ENCODE peak calls at places on chromosomes 6 and 20, in six cellular contexts. H is H1, Y is K562, U is GM12878, P is HepG2, J is GM12892. B is an unnamed sample.

GRCh38 chr6:117326396-117326795 is 61.0 kb downstream of the VGLL2 start:
- DNase-seq in U (no peak), H (no peak), J (no peak), Y (no peak), P (no peak), B (no peak)

GRCh38 chr20:20364016-20364746 is 3.7 kb upstream of the INSM1 start:
- DNase-seq in J (no peak), H (peak; percentile 84), U (no peak), Y (no peak), P (no peak), B (no peak)

GRCh38 chr20:10603378-10603777 is 70.4 kb downstream of the JAG1 start:
- DNase-seq in P (no peak), J (no peak), U (no peak), H (no peak), Y (no peak), B (no peak)

GRCh38 chr20:26276811-26277210 is 580.2 kb upstream of the ZNF337 start:
- DNase-seq in Y (no peak), P (no peak), J (no peak), H (peak; percentile 45), U (no peak), B (no peak)

GRCh38 chr6:95581073-95581472 is 3.7 kb downstream of the MANEA start:
- DNase-seq in H (no peak), J (no peak), Y (no peak), P (no peak), U (no peak), B (no peak)

GRCh38 chr6:31750411-31751022 is 10.7 kb downstream of the MSH5 start:
- DNase-seq in P (no peak), H (no peak), U (no peak), J (no peak), Y (no peak), B (no peak)

GRCh38 chr20:23349338-23350006 is 1.1 kb upstream of the NXT1 start:
- DNase-seq in P (no peak), U (no peak), Y (peak; percentile 19), J (no peak), H (no peak), B (no peak)

GRCh38 chr6:148761532-148761951 is 14.7 kb downstream of the UST start:
- DNase-seq in J (no peak), U (no peak), P (no peak), Y (no peak), H (no peak), B (no peak)

GRCh38 chr6:118789419-118789818 is 104.5 kb upstream of the ASF1A start:
- DNase-seq in U (no peak), P (no peak), H (no peak), J (no peak), Y (no peak), B (no peak)

DNA sequence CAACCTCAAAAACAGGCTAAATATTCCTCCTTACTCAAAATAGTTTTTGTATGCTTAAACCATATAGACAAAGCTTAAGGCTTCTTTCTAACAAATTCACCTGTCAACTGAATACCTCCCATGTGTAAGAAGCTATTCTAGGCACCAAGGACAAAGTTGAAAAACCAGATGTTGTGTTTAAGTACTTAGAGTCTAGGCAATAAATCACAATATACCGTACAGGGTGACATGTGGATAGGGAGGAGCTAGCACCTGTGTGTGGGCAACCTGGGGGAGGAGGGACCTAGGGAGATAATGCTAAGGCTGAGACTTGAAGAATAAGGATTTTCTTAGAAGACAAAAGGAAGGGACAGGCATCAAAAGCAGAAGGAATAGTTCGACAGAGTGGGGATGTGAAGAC is 123.5 kb downstream of the LMBRD1 start:
- DNase-seq in U (no peak), Y (peak; percentile 7), H (no peak), P (no peak), J (no peak), B (no peak)
- TF ChIP-seq TAF1 in U (no peak), Y (no peak), H (no peak), P (no peak), J (no peak), B (no peak)

GRCh38 chr20:31720486-31721407 is 1.9 kb downstream of the BCL2L1 start:
- DNase-seq in P (peak; percentile 94), Y (peak; percentile 3), J (no peak), U (no peak), H (no peak), B (no peak)
- TF ChIP-seq POLR2A in P (peak; percentile 86), Y (no peak), J (no peak), U (no peak), H (no peak), B (no peak)

GRCh38 chr6:160991411-160992322 is at the start of gene MAP3K4:
- DNase-seq in H (peak; percentile 86), J (peak; percentile 59), P (peak; percentile 62), Y (peak; percentile 93), U (no peak), B (peak; percentile 62)

GRCh38 chr6:160995271-160995670 is 3.7 kb downstream of the MAP3K4 start:
- DNase-seq in P (no peak), J (no peak), Y (no peak), U (no peak), H (no peak), B (no peak)

GRCh38 chr6:160996316-160996715 is 4.7 kb downstream of the MAP3K4 start:
- DNase-seq in H (no peak), J (no peak), U (no peak), Y (no peak), P (no peak), B (no peak)

GRCh38 chr6:160990847-160991410 is 640 bp upstream of the MAP3K4 start:
- DNase-seq in U (no peak), J (no peak), Y (no peak), P (no peak), H (no peak), B (no peak)

GRCh38 chr6:160992323-160993314 is 1.1 kb downstream of the MAP3K4 start:
- DNase-seq in H (peak; percentile 71), U (no peak), P (peak; percentile 79), J (no peak), Y (peak; percentile 86), B (no peak)
- TF ChIP-seq POLR2AphosphoS5 in H (peak; percentile 88), U (no peak), P (no peak), J (no peak), Y (no peak), B (peak; percentile 39)

GRCh38 chr20:47028487-47028886 is 133.8 kb downstream of the EYA2 start:
- DNase-seq in Y (no peak), J (no peak), P (no peak), U (no peak), H (no peak), B (no peak)

GRCh38 chr20:47030271-47030810 is 135.7 kb downstream of the EYA2 start:
- DNase-seq in P (no peak), J (no peak), H (no peak), U (no peak), Y (no peak), B (no peak)

GRCh38 chr20:47031028-47031427 is 136.4 kb downstream of the EYA2 start:
- DNase-seq in H (no peak), Y (no peak), U (no peak), P (no peak), J (no peak), B (no peak)

GRCh38 chr20:47031821-47032220 is 137.2 kb downstream of the EYA2 start:
- DNase-seq in J (no peak), U (no peak), P (no peak), Y (no peak), H (no peak), B (no peak)

GRCh38 chr20:47029845-47030244 is 135.2 kb downstream of the EYA2 start:
- DNase-seq in H (no peak), J (no peak), U (no peak), Y (no peak), P (no peak), B (no peak)
- TF ChIP-seq TAF1 in H (no peak), J (no peak), U (no peak), Y (no peak), P (no peak), B (no peak)

GRCh38 chr6:41053056-41053455 is at the start of gene APOBEC2:
- DNase-seq in U (no peak), H (no peak), Y (no peak), J (no peak), P (no peak), B (no peak)
- TF ChIP-seq POLR2A in U (no peak), H (no peak), Y (no peak), J (no peak), P (no peak), B (no peak)

GRCh38 chr6:30341728-30342127 is 3.2 kb upstream of the RPP21 start:
- DNase-seq in H (no peak), Y (no peak), P (no peak), U (no peak), J (no peak), B (no peak)

GRCh38 chr6:30344868-30345671 is at the start of gene RPP21:
- DNase-seq in U (no peak), H (peak; percentile 93), P (peak; percentile 75), J (peak; percentile 96), Y (peak; percentile 96), B (peak; percentile 95)

GRCh38 chr6:30341249-30341648 is 3.7 kb upstream of the RPP21 start:
- DNase-seq in H (no peak), J (no peak), P (no peak), Y (peak; percentile 41), U (no peak), B (no peak)

GRCh38 chr6:30344191-30344867 is 627 bp upstream of the RPP21 start:
- DNase-seq in U (no peak), P (no peak), Y (peak; percentile 83), J (no peak), H (no peak), B (no peak)

GRCh38 chr6:30340589-30341054 is 4.3 kb upstream of the RPP21 start:
- DNase-seq in P (no peak), U (no peak), H (no peak), Y (peak; percentile 79), J (no peak), B (no peak)
- TF ChIP-seq POLR2AphosphoS5 in P (no peak), U (no peak), H (no peak), Y (no peak), J (no peak), B (no peak)

DNA sequence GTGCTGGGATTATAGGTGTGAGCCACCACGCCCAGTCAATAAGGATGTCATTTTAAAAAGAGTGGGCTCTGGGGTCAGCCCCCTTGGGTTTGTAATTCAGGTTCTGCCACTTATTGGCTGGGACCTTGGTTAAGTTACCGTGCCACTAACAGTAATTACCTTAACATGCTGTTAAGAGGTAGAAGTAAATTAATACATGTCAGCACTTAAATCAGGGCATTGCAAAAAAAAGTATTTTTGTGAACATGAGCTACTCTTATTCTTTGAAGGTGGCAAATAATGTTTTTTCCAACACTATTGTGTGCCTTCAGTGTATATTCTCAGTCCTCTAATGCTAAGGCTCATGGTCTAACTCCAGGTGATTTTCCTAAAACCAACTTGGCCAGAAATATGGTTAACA is 109.5 kb downstream of the F13A1 start:
- DNase-seq in H (no peak), P (no peak), U (no peak), J (no peak), Y (no peak), B (no peak)
- TF ChIP-seq TAF1 in H (no peak), P (no peak), U (no peak), J (no peak), Y (no peak), B (no peak)

GRCh38 chr6:34202329-34203201 is 34.1 kb upstream of the HMGA1 start:
- DNase-seq in H (peak; percentile 67), Y (peak; percentile 55), P (no peak), U (no peak), J (no peak), B (no peak)
- TF ChIP-seq POLR2A in H (peak; percentile 76), Y (no peak), P (no peak), U (no peak), J (no peak), B (no peak)

GRCh38 chr6:11761744-11762620 is 16.6 kb downstream of the ADTRP start:
- DNase-seq in J (no peak), H (no peak), Y (no peak), P (no peak), U (no peak), B (no peak)
- TF ChIP-seq POLR2AphosphoS5 in J (no peak), H (no peak), Y (no peak), P (no peak), U (no peak), B (no peak)